ENCODE peak calls at places on chromosomes 1 and 21, in five cellular contexts. W is skeletal muscle cell; F is activated CD4-positive, alpha-beta T cell treated with anti-CD3 and anti-CD28 coated beads, Interleukin-2, amount 50 U/mL, for 1 hour; E is GM04504; J is AG10803. A is an unnamed sample.

GRCh38 chr1:30043256-30043655 is 680.1 kb downstream of the MATN1 start:
- DNase-seq in W (no peak), F (no peak), E (no peak), J (no peak), A (no peak)

GRCh38 chr21:34019402-34019801 is 54.0 kb upstream of the MRPS6 start:
- DNase-seq in W (no peak), F (no peak), E (no peak), J (no peak), A (no peak)

GRCh38 chr1:152917794-152918193 is 9.4 kb downstream of the IVL start:
- DNase-seq in W (no peak), F (no peak), E (no peak), J (no peak), A (no peak)

GRCh38 chr21:39109596-39110210 is 73.5 kb downstream of the PSMG1 start:
- DNase-seq in W (no peak), F (no peak), E (no peak), J (no peak), A (no peak)

GRCh38 chr1:8903908-8904650 is 25.6 kb upstream of the ENO1 start:
- DNase-seq in W (peak; percentile 82), F (no peak), E (peak; percentile 95), J (peak; percentile 98), A (peak; percentile 95)

GRCh38 chr21:27804515-27804914 is 837.6 kb upstream of the ADAMTS5 start:
- DNase-seq in W (no peak), F (no peak), E (no peak), J (peak; percentile 67), A (no peak)

GRCh38 chr1:82373710-82374109 is 573.0 kb downstream of the ADGRL2 start:
- DNase-seq in W (no peak), F (no peak), E (no peak), J (no peak), A (no peak)

GRCh38 chr1:150922519-150922975 is 3.6 kb upstream of the SETDB1 start:
- DNase-seq in W (peak; percentile 68), F (peak; percentile 70), E (peak; percentile 78), J (peak; percentile 89), A (peak; percentile 90)

GRCh38 chr21:35217504-35218060 is 168.5 kb upstream of the RUNX1 start:
- DNase-seq in W (no peak), F (no peak), E (no peak), J (peak; percentile 95), A (peak; percentile 88)

GRCh38 chr21:45354970-45355369 is 50.0 kb upstream of the COL18A1 start:
- DNase-seq in W (no peak), F (no peak), E (no peak), J (no peak), A (no peak)

GRCh38 chr1:44811714-44812151 is 3.4 kb downstream of the BTBD19 start:
- DNase-seq in W (no peak), F (no peak), E (peak; percentile 49), J (peak; percentile 80), A (no peak)

GRCh38 chr1:30029677-30030076 is 693.7 kb downstream of the MATN1 start:
- DNase-seq in W (no peak), F (no peak), E (no peak), J (no peak), A (no peak)

GRCh38 chr1:97139512-97139911 is 417.9 kb downstream of the PTBP2 start:
- DNase-seq in W (no peak), F (no peak), E (no peak), J (peak; percentile 66), A (no peak)

GRCh38 chr1:9374748-9375345 is 82.2 kb downstream of the SPSB1 start:
- DNase-seq in W (no peak), F (no peak), E (no peak), J (no peak), A (no peak)

GRCh38 chr1:47575855-47576757 is 138.3 kb downstream of the FOXD2 start:
- DNase-seq in W (no peak), F (no peak), E (no peak), J (peak; percentile 60), A (no peak)

GRCh38 chr1:194866153-194866552 is 1679.7 kb upstream of the B3GALT2 start:
- DNase-seq in W (no peak), F (no peak), E (no peak), J (no peak), A (no peak)

GRCh38 chr1:151762941-151763921 is at the start of gene MRPL9:
- DNase-seq in W (peak; percentile 20), F (peak; percentile 83), E (peak; percentile 55), J (peak; percentile 74), A (peak; percentile 46)

GRCh38 chr1:40732756-40733301 is 41.3 kb downstream of the NFYC start:
- DNase-seq in W (no peak), F (no peak), E (no peak), J (no peak), A (no peak)

GRCh38 chr1:39816431-39817090 is 27.9 kb upstream of the BMP8B start:
- DNase-seq in W (peak; percentile 59), F (peak; percentile 50), E (peak; percentile 67), J (peak; percentile 79), A (peak; percentile 80)

GRCh38 chr1:98468111-98468717 is 193.3 kb upstream of the SNX7 start:
- DNase-seq in W (peak; percentile 29), F (no peak), E (peak; percentile 19), J (peak; percentile 65), A (peak; percentile 54)

GRCh38 chr1:32676945-32677344 is 25.6 kb downstream of the SYNC start:
- DNase-seq in W (no peak), F (no peak), E (no peak), J (no peak), A (no peak)

GRCh38 chr1:27377760-27378495 is 3.3 kb upstream of the FCN3 start:
- DNase-seq in W (no peak), F (no peak), E (no peak), J (no peak), A (no peak)

GRCh38 chr21:44867999-44868700 is 5.3 kb downstream of the PTTG1IP start:
- DNase-seq in W (no peak), F (peak; percentile 49), E (no peak), J (no peak), A (no peak)

GRCh38 chr21:21200939-21201610 is 202.9 kb downstream of the NCAM2 start:
- DNase-seq in W (no peak), F (no peak), E (peak; percentile 7), J (peak; percentile 27), A (no peak)

GRCh38 chr21:43717967-43718871 is 710 bp upstream of the PDXK start:
- DNase-seq in W (no peak), F (no peak), E (no peak), J (no peak), A (no peak)

GRCh38 chr1:64038119-64038518 is 165.3 kb upstream of the UBE2U start:
- DNase-seq in W (no peak), F (no peak), E (no peak), J (peak; percentile 15), A (no peak)

GRCh38 chr1:30305519-30305918 is 417.9 kb downstream of the MATN1 start:
- DNase-seq in W (no peak), F (no peak), E (no peak), J (no peak), A (no peak)

A was measured in HS-5.